ENCODE peak calls at places on chromosome 22, in ten cellular contexts. U is neural progenitor cell; W is spleen; D is ovary; J is CD8-positive, alpha-beta memory T cell; O is transverse colon; P is fibroblast of the aortic adventitia; I is AG04450; K is brain microvascular endothelial cell; Q is lower leg skin. C is an unnamed sample.

GRCh38 chr22:45306139-45306538 is 3.6 kb upstream of the FAM118A start:
- DNase-seq in U (no peak), W (no peak), D (no peak), J (no peak), O (no peak), P (no peak), I (no peak), K (no peak), Q (no peak), C (no peak)

GRCh38 chr22:49406879-49407587 is 420.6 kb downstream of the BRD1 start:
- DNase-seq in U (no peak), W (no peak), D (no peak), J (no peak), O (no peak), P (no peak), I (no peak), K (no peak), Q (peak; percentile 2), C (no peak)

GRCh38 chr22:20805972-20806471 is 32.1 kb downstream of the SERPIND1 start:
- DNase-seq in U (no peak), W (no peak), D (no peak), J (no peak), O (no peak), P (peak; percentile 23), I (no peak), K (peak; percentile 33), Q (no peak), C (peak; percentile 34)

GRCh38 chr22:24112188-24112587 is 69.1 kb upstream of the SUSD2 start:
- DNase-seq in U (no peak), W (no peak), D (no peak), J (no peak), O (no peak), P (no peak), I (no peak), K (no peak), Q (no peak), C (peak; percentile 20)

GRCh38 chr22:22556995-22557925 is 1.8 kb downstream of the PRAME start:
- DNase-seq in U (no peak), W (no peak), D (no peak), J (no peak), O (no peak), P (no peak), I (no peak), K (no peak), Q (no peak), C (no peak)

GRCh38 chr22:39634530-39635399 is 64.2 kb downstream of the CACNA1I start:
- DNase-seq in U (no peak), W (no peak), D (no peak), J (no peak), O (peak; percentile 49), P (peak; percentile 81), I (peak; percentile 70), K (peak; percentile 79), Q (peak; percentile 39), C (peak; percentile 76)

GRCh38 chr22:19844423-19845368 is 10.0 kb downstream of the GNB1L start:
- DNase-seq in U (no peak), W (peak; percentile 93), D (no peak), J (no peak), O (no peak), P (peak; percentile 27), I (no peak), K (peak; percentile 33), Q (peak; percentile 60), C (peak; percentile 81)

GRCh38 chr22:23868580-23868979 is 10.9 kb downstream of the SLC2A11 start:
- DNase-seq in U (no peak), W (no peak), D (no peak), J (no peak), O (no peak), P (no peak), I (no peak), K (no peak), Q (no peak), C (no peak)

GRCh38 chr22:29871684-29872083 is 11.3 kb upstream of the MTMR3 start:
- DNase-seq in U (peak; percentile 46), W (no peak), D (no peak), J (no peak), O (no peak), P (no peak), I (no peak), K (no peak), Q (no peak), C (no peak)

GRCh38 chr22:20227363-20227762 is 40.8 kb downstream of the RTN4R start:
- DNase-seq in U (no peak), W (no peak), D (no peak), J (no peak), O (no peak), P (no peak), I (no peak), K (no peak), Q (no peak), C (no peak)

GRCh38 chr22:35743466-35743865 is 25.8 kb downstream of the APOL5 start:
- DNase-seq in U (no peak), W (no peak), D (no peak), J (no peak), O (no peak), P (no peak), I (no peak), K (no peak), Q (no peak), C (peak; percentile 56)

GRCh38 chr22:22820076-22820475 is 67.5 kb upstream of the IGLL5 start:
- DNase-seq in U (no peak), W (no peak), D (no peak), J (no peak), O (no peak), P (no peak), I (no peak), K (no peak), Q (no peak), C (no peak)

DNA sequence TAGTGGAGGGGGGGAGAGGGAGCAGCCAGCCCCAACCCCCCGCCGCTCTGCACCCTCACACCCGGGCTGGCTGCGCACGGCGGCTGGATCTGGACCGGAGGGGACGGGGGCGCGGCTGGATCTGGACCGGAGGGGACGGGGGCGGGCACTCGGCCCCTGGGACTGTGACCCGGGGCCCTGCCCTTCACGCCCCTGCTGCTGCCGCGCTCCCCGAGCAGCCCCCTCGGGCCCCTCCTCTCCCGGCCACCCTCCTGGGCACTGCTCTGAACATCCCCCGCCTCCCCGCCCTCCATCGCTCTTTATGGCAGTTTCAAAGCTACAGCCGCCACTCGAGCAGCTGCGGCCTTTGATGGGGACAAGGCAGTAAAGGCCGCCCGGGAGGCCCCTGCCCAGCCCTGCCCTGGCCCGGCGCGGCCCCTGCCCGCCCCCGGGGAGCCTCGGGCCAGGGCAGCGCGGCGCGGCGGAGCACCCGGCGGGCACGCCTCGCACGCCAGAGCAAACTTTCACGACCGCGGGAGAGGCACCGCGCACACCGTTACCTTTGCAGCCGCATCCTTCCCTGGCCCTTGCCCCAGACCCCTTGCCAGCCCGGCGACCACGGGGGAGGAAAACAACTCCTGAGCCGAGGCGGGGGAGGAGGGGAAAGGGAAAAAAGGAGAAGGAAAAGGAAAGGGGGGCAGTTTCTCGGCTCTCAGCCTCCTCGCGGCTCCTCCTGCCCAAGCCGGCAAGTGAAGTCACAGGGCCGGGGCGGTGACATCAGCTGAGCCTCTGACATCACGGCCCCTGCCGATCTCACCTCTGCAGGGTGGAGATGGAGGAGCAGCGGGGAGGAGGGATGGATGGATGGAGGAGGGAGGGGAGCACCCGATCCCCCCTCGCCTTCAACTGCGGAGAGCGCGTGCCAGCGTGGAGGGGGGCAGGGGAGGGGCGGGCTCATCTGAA is 13.1 kb upstream of the TCF20 start:
- DNase-seq in U (peak; percentile 87), W (peak; percentile 70), D (peak; percentile 44), J (peak; percentile 29), O (no peak), P (no peak), I (no peak), K (no peak), Q (no peak), C (no peak)
- H3K4me3 ChIP-seq in U (peak overlapping the region; percentile 54), W (peak overlapping the region; percentile 24), D (peak overlapping the region; percentile 30), J (no peak overlapping the region), O (peak overlapping the region; percentile 38), P (peak overlapping the region; percentile 51), I (peak overlapping the region; percentile 50), K (peak overlapping the region; percentile 24), Q (no peak overlapping the region), C (peak overlapping the region; percentile 45)

GRCh38 chr22:25437414-25438160 is 126.9 kb upstream of the GRK3 start:
- DNase-seq in U (peak; percentile 72), W (no peak), D (no peak), J (no peak), O (no peak), P (no peak), I (no peak), K (no peak), Q (no peak), C (no peak)
- H3K4me3 ChIP-seq in U (no peak overlapping the region), W (no peak overlapping the region), D (no peak overlapping the region), J (no peak overlapping the region), O (no peak overlapping the region), P (no peak overlapping the region), I (no peak overlapping the region), K (no peak overlapping the region), Q (no peak overlapping the region), C (no peak overlapping the region)

GRCh38 chr22:31637938-31638618 is 23.9 kb downstream of the PISD start:
- DNase-seq in U (no peak), W (peak; percentile 89), D (no peak), J (no peak), O (peak; percentile 52), P (no peak), I (no peak), K (peak; percentile 30), Q (no peak), C (no peak)
- H3K4me3 ChIP-seq in U (no peak overlapping the region), W (peak overlapping the region; percentile 43), D (no peak overlapping the region), J (no peak overlapping the region), O (peak overlapping the region; percentile 3), P (no peak overlapping the region), I (no peak overlapping the region), K (no peak overlapping the region), Q (no peak overlapping the region), C (no peak overlapping the region)

DNA sequence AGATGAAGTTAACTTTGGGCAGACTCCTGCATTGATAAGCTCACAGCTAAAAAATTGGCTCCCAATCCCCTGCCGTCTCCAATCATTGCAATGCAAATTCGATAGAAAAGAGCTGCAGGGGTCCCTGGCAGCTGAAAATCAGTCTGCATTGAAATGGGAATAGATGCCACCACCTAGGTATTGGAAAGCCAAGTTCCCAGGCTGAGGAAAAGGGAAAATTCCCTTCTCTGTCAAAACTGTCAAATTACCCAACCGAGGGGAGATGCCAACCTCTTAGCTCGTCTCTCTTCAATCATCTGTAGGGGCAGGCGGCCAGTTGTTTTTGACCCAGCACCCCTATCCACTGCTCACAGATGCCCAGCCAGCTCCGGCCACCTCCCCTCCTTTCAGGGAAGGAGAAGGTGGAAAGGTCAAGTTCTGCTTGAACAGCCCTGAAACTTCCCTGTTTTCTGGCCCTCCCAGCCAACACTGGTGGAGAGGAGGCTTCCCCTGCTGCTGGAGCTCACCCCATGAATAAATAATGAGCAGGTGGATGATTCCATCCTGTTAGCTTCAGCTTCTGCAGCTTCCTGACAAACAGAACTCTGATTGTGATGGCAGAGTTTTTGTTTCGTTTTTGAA is 916.3 kb downstream of the TBC1D22A start:
- DNase-seq in U (peak; percentile 21), W (no peak), D (no peak), J (no peak), O (no peak), P (no peak), I (no peak), K (no peak), Q (no peak), C (no peak)
- H3K4me3 ChIP-seq in U (no peak overlapping the region), W (no peak overlapping the region), D (no peak overlapping the region), J (no peak overlapping the region), O (no peak overlapping the region), P (no peak overlapping the region), I (no peak overlapping the region), K (no peak overlapping the region), Q (no peak overlapping the region), C (no peak overlapping the region)

DNA sequence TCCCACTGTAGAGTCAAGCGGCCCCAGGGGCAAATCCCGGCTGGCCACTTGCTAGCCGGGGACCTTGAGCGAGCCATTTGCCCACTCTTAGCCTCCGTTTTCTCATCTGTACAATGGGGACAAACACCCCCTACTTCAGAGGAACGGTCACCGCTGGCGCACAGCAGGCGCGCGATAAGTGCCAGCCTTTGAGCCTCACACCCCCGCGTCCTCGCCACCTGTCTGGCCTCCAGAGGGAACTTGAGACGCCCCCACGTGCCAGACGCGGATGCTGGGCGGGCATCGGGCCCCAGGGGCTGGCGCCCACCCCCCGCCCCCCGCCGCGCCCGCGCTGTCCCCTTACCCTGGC is 72.7 kb upstream of the TCF20 start:
- DNase-seq in U (no peak), W (no peak), D (peak; percentile 56), J (no peak), O (no peak), P (no peak), I (no peak), K (no peak), Q (no peak), C (no peak)
- H3K4me3 ChIP-seq in U (peak overlapping the region; percentile 48), W (peak overlapping the region; percentile 27), D (peak overlapping the region; percentile 44), J (no peak overlapping the region), O (peak overlapping the region; percentile 51), P (peak overlapping the region; percentile 56), I (peak overlapping the region; percentile 58), K (peak overlapping the region; percentile 12), Q (no peak overlapping the region), C (peak overlapping the region; percentile 49)